ENCODE peak calls at places on chromosomes 3 and 15, in five cellular contexts. A is H9, Q is IMR-90, R is mesenchymal stem cell, P is H1. K is an unnamed sample.

GRCh38 chr3:172449468-172450149 is 1.4 kb upstream of the GHSR start:
- DNase-seq in Q (peak), A (peak), R (peak), P (no peak), K (peak)

GRCh38 chr15:60021589-60022378 is 17.7 kb downstream of the FOXB1 start:
- DNase-seq in Q (no peak), P (no peak), R (no peak), A (no peak), K (no peak)

GRCh38 chr3:69405067-69405466 is 19.2 kb upstream of the FRMD4B start:
- DNase-seq in A (no peak), P (no peak), R (no peak), Q (no peak), K (no peak)

GRCh38 chr3:39234705-39235104 is 42.3 kb upstream of the XIRP1 start:
- DNase-seq in A (no peak), R (no peak), P (no peak), Q (no peak), K (no peak)

GRCh38 chr15:76546805-76547204 is 210.2 kb downstream of the ISL2 start:
- DNase-seq in Q (no peak), P (no peak), R (no peak), A (no peak), K (no peak)

GRCh38 chr3:99172736-99173657 is 271.5 kb upstream of the DCBLD2 start:
- DNase-seq in R (peak), P (no peak), A (peak), Q (peak), K (peak)

GRCh38 chr15:96619171-96619570 is 288.7 kb downstream of the NR2F2 start:
- DNase-seq in R (no peak), Q (no peak), A (no peak), P (no peak), K (no peak)

GRCh38 chr15:69973102-69973714 is 124.5 kb downstream of the TLE3 start:
- DNase-seq in P (no peak), R (peak), A (no peak), Q (peak), K (no peak)

GRCh38 chr3:13308406-13308805 is 111.7 kb downstream of the NUP210 start:
- DNase-seq in A (peak), R (peak), Q (peak), P (peak), K (peak)

GRCh38 chr15:64456634-64457108 is 3.7 kb upstream of the ZNF609 start:
- DNase-seq in A (no peak), P (no peak), R (peak), Q (peak), K (no peak)

GRCh38 chr15:69976366-69976994 is 121.2 kb downstream of the TLE3 start:
- DNase-seq in P (no peak), R (peak), A (peak), Q (peak), K (peak)

GRCh38 chr3:32238816-32239637 is 547 bp downstream of the CMTM8 start:
- DNase-seq in P (no peak), A (peak), R (peak), Q (peak), K (no peak)

GRCh38 chr3:59212128-59212764 is 162.4 kb upstream of the CFAP20DC start:
- DNase-seq in P (no peak), A (no peak), R (peak), Q (peak), K (peak)

GRCh38 chr3:66885326-66886000 is 112.6 kb upstream of the KBTBD8 start:
- DNase-seq in R (peak), Q (peak), P (no peak), A (peak), K (no peak)

GRCh38 chr15:59687831-59688230 is 1.3 kb downstream of the BNIP2 start:
- DNase-seq in Q (peak), P (no peak), R (peak), A (no peak), K (no peak)

GRCh38 chr3:120982608-120983320 is 74.8 kb downstream of the STXBP5L start:
- DNase-seq in A (no peak), Q (no peak), R (no peak), P (no peak), K (no peak)

GRCh38 chr15:66235866-66236265 is 17.7 kb downstream of the MEGF11 start:
- DNase-seq in P (no peak), R (no peak), A (no peak), Q (no peak), K (no peak)

GRCh38 chr15:64774556-64775523 is 549 bp downstream of the RBPMS2 start:
- DNase-seq in P (no peak), Q (no peak), R (peak), A (no peak), K (peak)

GRCh38 chr3:73762855-73763254 is 138.1 kb upstream of the PDZRN3 start:
- DNase-seq in P (peak), R (no peak), Q (no peak), A (peak), K (no peak)

GRCh38 chr15:95857124-95857757 is 473.3 kb upstream of the NR2F2 start:
- DNase-seq in A (no peak), R (peak), Q (peak), P (no peak), K (no peak)

GRCh38 chr3:47889001-47889757 is 86.2 kb downstream of the DHX30 start:
- DNase-seq in Q (no peak), A (no peak), R (no peak), P (no peak), K (no peak)

GRCh38 chr3:87088984-87089841 is 98.3 kb upstream of the VGLL3 start:
- DNase-seq in R (no peak), P (no peak), Q (peak), A (peak), K (no peak)

GRCh38 chr3:124887177-124887995 is at the start of gene ITGB5:
- DNase-seq in R (peak), Q (peak), A (peak), P (no peak), K (peak)

GRCh38 chr15:35496585-35496984 is 49.4 kb downstream of the DPH6 start:
- DNase-seq in P (no peak), A (no peak), Q (no peak), R (no peak), K (no peak)

GRCh38 chr3:194686816-194687637 is 1.3 kb downstream of the FAM43A start:
- DNase-seq in A (peak), R (peak), P (no peak), Q (peak), K (peak)

GRCh38 chr15:77720617-77721016 is 87.9 kb upstream of the LINGO1 start:
- DNase-seq in Q (no peak), A (no peak), P (no peak), R (no peak), K (no peak)

GRCh38 chr3:62755285-62755684 is 119.9 kb downstream of the CADPS start:
- DNase-seq in A (no peak), P (no peak), R (no peak), Q (no peak), K (no peak)

GRCh38 chr15:25173241-25174028 is 218.6 kb downstream of the SNRPN start:
- DNase-seq in R (no peak), A (peak), P (no peak), Q (no peak), K (no peak)

GRCh38 chr3:33299395-33300081 is 22.3 kb downstream of the FBXL2 start:
- DNase-seq in Q (peak), P (no peak), R (peak), A (no peak), K (no peak)

GRCh38 chr3:172711457-172711800 is 562 bp upstream of the NCEH1 start:
- DNase-seq in Q (no peak), R (no peak), A (no peak), P (no peak), K (no peak)

GRCh38 chr3:141797167-141797773 is 34.1 kb downstream of the GRK7 start:
- DNase-seq in R (peak), Q (peak), P (peak), A (peak), K (peak)

GRCh38 chr3:85801955-85802354 is 843.2 kb downstream of the CADM2 start:
- DNase-seq in Q (no peak), R (no peak), P (no peak), A (peak), K (peak)

GRCh38 chr15:85620321-85621044 is 174.2 kb downstream of the KLHL25 start:
- DNase-seq in R (peak), Q (peak), A (no peak), P (no peak), K (no peak)

GRCh38 chr15:50260969-50261496 is 4.5 kb downstream of the HDC start:
- DNase-seq in P (no peak), R (no peak), Q (no peak), A (no peak), K (no peak)

GRCh38 chr3:128084675-128085021 is 32.4 kb downstream of the SEC61A1 start:
- DNase-seq in P (no peak), Q (no peak), A (no peak), R (no peak), K (no peak)

GRCh38 chr15:33104276-33104675 is 90.2 kb downstream of the FMN1 start:
- DNase-seq in A (no peak), Q (peak), R (peak), P (no peak), K (no peak)

GRCh38 chr15:75179773-75180140 is 21.9 kb upstream of the C15orf39 start:
- DNase-seq in P (no peak), Q (no peak), A (no peak), R (no peak), K (no peak)

GRCh38 chr15:75182187-75183131 is 19.2 kb upstream of the C15orf39 start:
- DNase-seq in Q (peak), P (no peak), R (peak), A (peak), K (no peak)

GRCh38 chr15:75178938-75179772 is 22.5 kb upstream of the C15orf39 start:
- DNase-seq in P (no peak), A (no peak), Q (no peak), R (peak), K (no peak)

GRCh38 chr15:75178171-75178937 is 23.3 kb upstream of the C15orf39 start:
- DNase-seq in R (peak), Q (no peak), P (no peak), A (peak), K (no peak)

DNA sequence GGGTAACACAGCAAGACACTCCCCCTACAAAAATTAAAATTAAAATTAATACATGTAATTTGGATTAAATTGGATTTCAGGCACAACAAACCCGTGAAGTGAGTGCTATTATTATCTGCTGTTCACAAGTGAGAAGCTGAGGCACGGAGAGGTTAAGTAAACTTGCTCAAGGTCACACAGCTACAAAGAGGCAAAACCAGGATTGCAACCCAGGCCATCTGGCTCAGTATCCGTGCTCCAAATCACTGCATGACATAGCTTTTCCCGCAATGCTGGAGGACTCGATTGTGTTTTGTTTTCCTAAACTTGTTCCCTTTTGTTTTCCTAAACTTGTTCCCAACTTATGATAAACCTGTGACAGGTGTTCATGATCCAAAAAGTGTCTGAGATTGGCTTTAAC is 19.9 kb upstream of the C15orf39 start:
- DNase-seq in A (no peak), Q (no peak), P (no peak), R (no peak), K (no peak)
- H2BK15ac ChIP-seq in A (no peak), Q (no peak), P (no peak), R (no peak), K (no peak)

GRCh38 chr3:177802151-177802900 is 605.0 kb upstream of the TBL1XR1 start:
- DNase-seq in A (no peak), Q (peak), R (peak), P (no peak), K (no peak)
- H2BK15ac ChIP-seq in A (no peak), Q (peak), R (no peak), P (no peak), K (no peak)

DNA sequence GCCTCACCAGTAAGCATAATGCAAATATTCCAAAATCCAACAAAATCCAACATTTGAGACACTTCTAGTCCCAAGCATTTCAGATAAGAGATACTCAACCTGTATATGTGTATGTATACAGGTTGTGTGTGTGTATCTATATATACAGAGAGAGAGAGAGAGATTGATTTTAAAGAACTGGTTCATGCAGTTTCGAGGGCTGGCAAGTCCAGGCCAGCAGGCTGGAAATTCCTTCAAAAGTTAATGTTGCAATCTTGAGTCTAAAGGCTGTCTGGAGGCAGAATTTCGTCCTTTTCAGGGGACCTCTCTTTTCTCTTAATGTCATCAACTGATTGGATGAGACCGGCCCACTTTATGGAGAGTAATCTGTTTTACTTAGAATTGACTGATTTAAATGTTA is 199.6 kb upstream of the IL12A start:
- DNase-seq in R (peak), Q (no peak), P (no peak), A (no peak), K (no peak)
- H2BK15ac ChIP-seq in R (no peak), Q (no peak), P (no peak), A (no peak), K (no peak)

DNA sequence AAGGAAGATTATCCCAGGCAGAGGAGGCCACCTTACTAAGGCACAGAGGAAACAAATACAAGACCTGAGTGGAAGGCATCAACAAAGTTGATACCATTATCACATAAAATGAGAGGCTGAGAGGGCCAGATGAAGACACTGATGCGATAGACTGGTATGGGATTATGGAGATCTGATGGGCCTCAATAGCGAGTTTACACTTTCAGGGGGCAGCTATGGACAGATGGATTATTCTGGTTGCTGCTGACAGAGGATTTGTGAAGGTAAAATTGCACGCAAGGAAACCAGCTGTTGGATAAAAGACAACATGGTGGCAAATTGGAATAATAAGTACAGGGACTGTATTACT is 203.9 kb downstream of the MBNL1 start:
- DNase-seq in A (no peak), Q (no peak), P (no peak), R (no peak), K (no peak)
- H2BK15ac ChIP-seq in A (no peak), Q (peak), P (no peak), R (no peak), K (no peak)

GRCh38 chr3:53974314-53974713 is 82.7 kb upstream of the SELENOK start:
- DNase-seq in P (no peak), R (no peak), A (no peak), Q (no peak), K (no peak)
- H2BK15ac ChIP-seq in P (no peak), R (no peak), A (no peak), Q (no peak), K (no peak)

DNA sequence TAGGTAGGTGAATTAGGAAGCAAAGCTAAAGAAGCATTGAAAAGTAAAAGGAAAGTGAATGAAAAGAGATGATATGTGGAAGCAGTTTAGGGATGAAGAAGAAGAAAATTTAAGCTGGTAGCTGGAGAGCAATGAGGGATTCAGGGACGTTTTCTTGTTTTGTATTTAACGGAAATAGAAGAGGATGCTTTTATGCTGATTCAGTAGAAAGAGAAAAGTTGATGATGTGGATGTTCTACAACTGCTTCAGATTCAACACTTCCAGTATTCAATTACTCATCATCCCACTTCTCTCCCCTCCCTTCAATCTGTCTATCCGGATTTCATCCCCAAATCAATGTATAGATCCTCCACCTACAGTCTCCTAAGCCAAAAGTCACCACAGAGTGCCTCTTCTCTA is 448.2 kb upstream of the CCDC54 start:
- DNase-seq in Q (no peak), P (no peak), R (no peak), A (no peak), K (no peak)
- H2BK15ac ChIP-seq in Q (no peak), P (no peak), R (no peak), A (no peak), K (no peak)

GRCh38 chr3:134255399-134255798 is 4.7 kb upstream of the RYK start:
- DNase-seq in A (no peak), Q (no peak), R (no peak), P (no peak), K (no peak)

GRCh38 chr3:134253475-134254231 is 3.0 kb upstream of the RYK start:
- DNase-seq in R (no peak), P (no peak), A (no peak), Q (no peak), K (no peak)

GRCh38 chr3:134260984-134261383 is 10.3 kb upstream of the RYK start:
- DNase-seq in P (peak), A (peak), Q (no peak), R (no peak), K (no peak)

GRCh38 chr3:134258761-134259347 is 8.2 kb upstream of the RYK start:
- DNase-seq in P (no peak), A (no peak), Q (peak), R (no peak), K (no peak)
- H2BK15ac ChIP-seq in P (no peak), A (no peak), Q (no peak), R (no peak), K (no peak)

K was measured in neuronal stem cell.